ENCODE peak calls at places on chromosomes 1 and 21, in four cellular contexts. N is body of pancreas, T is fibroblast of lung, R is hepatocyte. O is an unnamed sample.

GRCh38 chr1:200053639-200054038 is 26.1 kb downstream of the NR5A2 start:
- DNase-seq in R (peak), T (peak), N (peak), O (no peak)

GRCh38 chr1:228151526-228151925 is 1.8 kb downstream of the GJC2 start:
- DNase-seq in T (no peak), N (no peak), R (no peak), O (no peak)

GRCh38 chr1:58592521-58593134 is 15.6 kb upstream of the TACSTD2 start:
- DNase-seq in R (peak), T (peak), N (peak), O (peak)

GRCh38 chr1:161771973-161772372 is 5.9 kb downstream of the ATF6 start:
- DNase-seq in N (no peak), T (no peak), R (no peak), O (no peak)

GRCh38 chr1:52288286-52288685 is 77.7 kb downstream of the CC2D1B start:
- DNase-seq in T (peak), R (no peak), N (no peak), O (no peak)

GRCh38 chr1:206916000-206916709 is 5.6 kb downstream of the FCMR start:
- DNase-seq in T (no peak), N (no peak), R (no peak), O (no peak)

GRCh38 chr1:164619006-164619784 is 60.2 kb downstream of the PBX1 start:
- DNase-seq in R (no peak), N (no peak), T (no peak), O (no peak)

GRCh38 chr1:24027838-24028468 is 47.8 kb upstream of the SRSF10 start:
- DNase-seq in T (peak), R (peak), N (no peak), O (no peak)

GRCh38 chr1:219477861-219478260 is 135.0 kb downstream of the ZC3H11B start:
- DNase-seq in T (no peak), R (no peak), N (no peak), O (no peak)

GRCh38 chr1:21240706-21241105 is 49.6 kb downstream of the ECE1 start:
- DNase-seq in R (no peak), T (no peak), N (no peak), O (no peak)

GRCh38 chr1:43711049-43711448 is 3.7 kb downstream of the ST3GAL3 start:
- DNase-seq in R (no peak), T (peak), N (no peak), O (peak)

GRCh38 chr1:56877973-56878372 is 23.4 kb downstream of the C8A start:
- DNase-seq in N (no peak), T (no peak), R (no peak), O (no peak)

GRCh38 chr1:224188286-224188685 is 5.2 kb downstream of the DEGS1 start:
- DNase-seq in R (no peak), T (no peak), N (no peak), O (no peak)

GRCh38 chr1:6987940-6988339 is 202.7 kb downstream of the CAMTA1 start:
- DNase-seq in R (no peak), N (no peak), T (no peak), O (no peak)

GRCh38 chr1:36530791-36531190 is 48.1 kb upstream of the CSF3R start:
- DNase-seq in N (no peak), R (no peak), T (no peak), O (no peak)

GRCh38 chr1:76153856-76154212 is 79.3 kb downstream of the ST6GALNAC3 start:
- DNase-seq in T (no peak), R (no peak), N (no peak), O (no peak)

GRCh38 chr1:8097077-8097799 is 71.1 kb upstream of the ERRFI1 start:
- DNase-seq in R (peak), T (peak), N (no peak), O (no peak)

GRCh38 chr1:211527006-211527405 is 35.0 kb upstream of the RD3 start:
- DNase-seq in N (no peak), R (no peak), T (no peak), O (no peak)

DNA sequence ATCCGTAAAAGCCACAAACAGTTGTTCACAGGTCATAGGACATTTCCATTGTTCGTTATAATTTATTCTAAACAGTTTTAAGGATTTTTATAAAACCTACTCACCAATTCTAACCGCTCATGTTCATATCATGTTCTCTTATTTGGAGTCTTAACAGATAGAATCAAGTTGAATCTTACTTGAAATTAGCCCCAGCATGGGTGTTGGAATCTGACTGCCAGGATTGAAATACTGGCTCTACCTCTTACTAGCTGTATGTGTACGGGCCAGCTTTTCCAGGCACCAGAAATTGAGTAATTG is 78.2 kb upstream of the GPR88 start:
- DNase-seq in T (no peak), R (no peak), N (no peak), O (no peak)
- TF ChIP-seq CTCF in T (no peak), R (no peak), N (no peak), O (no peak)

DNA sequence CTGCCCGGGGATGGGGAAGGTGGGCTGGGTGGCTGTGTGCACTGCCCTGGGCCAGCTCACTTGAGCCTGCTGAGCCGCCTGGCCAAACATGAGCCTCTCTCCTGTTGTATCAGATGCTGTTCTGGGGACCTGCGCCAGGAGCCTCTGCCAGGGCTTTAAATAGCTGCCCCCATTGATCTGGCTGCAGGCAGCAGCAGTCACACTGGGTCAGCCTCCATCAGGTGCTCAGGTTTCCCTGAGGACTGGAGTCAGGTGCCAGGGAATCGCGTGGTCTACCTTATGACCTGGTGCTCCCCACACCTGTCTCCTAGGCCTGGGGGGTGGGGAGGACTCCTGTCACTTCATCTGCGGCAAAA is 700 bp upstream of the CCDC28B start:
- DNase-seq in N (peak), T (no peak), R (no peak), O (no peak)
- TF ChIP-seq CTCF in N (no peak), T (no peak), R (no peak), O (no peak)

DNA sequence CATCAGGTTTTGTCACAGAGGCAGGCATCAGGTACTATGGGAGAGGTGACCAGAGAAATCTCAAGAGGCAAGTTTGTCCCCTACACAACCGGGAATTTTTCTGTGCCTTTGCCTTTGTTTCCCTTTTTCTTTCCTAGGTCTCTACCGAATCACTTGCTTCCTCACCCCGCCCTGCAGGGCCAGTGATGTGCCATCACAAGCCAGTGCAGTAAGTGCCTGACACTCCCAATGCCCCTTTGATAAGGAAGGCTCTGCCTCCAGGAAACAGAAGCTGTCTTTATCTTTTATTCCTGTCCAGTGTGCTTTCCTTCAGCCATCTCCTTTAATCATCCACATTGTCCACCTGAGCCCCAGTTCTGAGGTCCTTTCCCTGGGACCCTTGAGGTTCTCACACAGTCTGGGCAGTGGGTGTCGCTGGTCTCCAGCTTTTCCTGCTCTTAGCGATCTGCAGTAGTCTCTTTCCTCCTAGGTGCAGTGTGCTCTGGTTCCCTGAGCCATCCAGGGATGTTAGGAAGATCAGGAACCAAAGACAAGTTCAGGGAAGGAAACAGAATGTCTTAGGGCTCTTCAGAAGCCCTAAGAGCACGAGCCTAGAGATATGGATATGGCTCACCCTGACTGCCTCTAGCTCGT is 36.6 kb downstream of the GJA5 start:
- DNase-seq in T (peak), N (peak), R (peak), O (no peak)
- TF ChIP-seq CTCF in T (peak), N (peak), R (peak), O (peak)

DNA sequence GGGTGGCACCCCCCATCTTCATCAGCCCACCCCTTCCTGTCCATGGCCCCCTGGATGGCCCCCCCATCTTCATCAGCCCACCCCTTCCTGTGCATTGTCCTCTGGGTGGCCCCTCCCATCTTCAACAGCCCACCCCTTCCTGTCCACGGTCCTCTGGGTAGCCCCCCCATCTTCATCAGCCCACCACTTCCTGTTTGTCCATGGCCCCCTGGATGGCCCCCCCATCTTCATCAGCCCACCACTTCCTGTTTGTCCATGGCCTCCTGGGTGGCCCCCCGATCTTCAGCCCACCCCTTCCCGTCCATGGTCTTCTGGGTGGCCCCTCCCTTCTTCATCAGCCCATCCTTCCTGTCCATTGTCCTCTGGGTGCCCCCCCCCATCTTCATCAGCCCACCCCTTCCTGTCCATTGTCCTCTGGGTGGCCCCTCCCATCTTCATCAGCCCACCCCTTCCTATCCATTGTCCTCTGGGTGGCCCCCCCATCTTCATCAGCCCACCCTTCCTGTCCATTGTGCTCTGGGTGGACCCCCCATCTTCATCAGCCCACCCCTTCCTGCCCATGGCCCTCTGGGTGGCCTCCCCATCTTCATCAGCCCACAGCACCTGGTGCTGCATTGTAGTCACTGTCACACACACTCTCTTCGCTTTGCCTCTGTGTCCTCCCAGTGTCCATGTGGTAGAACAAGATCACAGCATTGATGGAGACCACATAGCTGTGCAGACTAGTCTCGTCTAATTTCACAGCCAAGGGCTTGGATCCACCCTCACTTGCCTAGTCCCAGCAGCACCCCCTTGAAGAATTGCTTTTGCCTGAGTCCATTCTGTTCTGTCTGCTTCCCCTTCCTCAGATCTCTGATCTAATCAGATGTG is 95.9 kb downstream of the PCBP3 start:
- DNase-seq in R (no peak), N (no peak), T (no peak), O (no peak)
- TF ChIP-seq CTCF in R (no peak), N (no peak), T (no peak), O (no peak)

GRCh38 chr1:182599339-182599738 is 4.8 kb downstream of the RGS16 start:
- DNase-seq in T (no peak), R (no peak), N (no peak), O (no peak)
- TF ChIP-seq CTCF in T (peak), R (peak), N (no peak), O (peak)

GRCh38 chr1:27934818-27935549 is at the start of gene SMPDL3B:
- DNase-seq in T (peak), N (peak), R (peak), O (no peak)
- TF ChIP-seq CTCF in T (no peak), N (peak), R (no peak), O (peak)

GRCh38 chr1:53592985-53593757 is 134.0 kb downstream of the DMRTB1 start:
- DNase-seq in T (no peak), N (no peak), R (no peak), O (no peak)
- TF ChIP-seq CTCF in T (no peak), N (no peak), R (no peak), O (no peak)

GRCh38 chr21:42258885-42259407 is 40.0 kb downstream of the ABCG1 start:
- DNase-seq in R (no peak), T (no peak), N (no peak), O (no peak)
- TF ChIP-seq CTCF in R (no peak), T (no peak), N (no peak), O (no peak)

GRCh38 chr1:216111842-216112241 is 311.4 kb downstream of the USH2A start:
- DNase-seq in N (no peak), R (no peak), T (no peak), O (no peak)
- TF ChIP-seq CTCF in N (no peak), R (peak), T (no peak), O (peak)

O was measured in AG04450.